ENCODE peak calls at places on chromosomes 1 and 21, in five cellular contexts. One of them, this sample, is unnamed.

GRCh38 chr1:84721152-84721551 is 30.9 kb upstream of the SSX2IP start:
- DNase-seq in iris pigment epithelial cell: peak
- DNase-seq in substantia nigra: no peak
- DNase-seq in small intestine: peak
- DNase-seq in AG08396: peak
- DNase-seq in this sample: peak

GRCh38 chr1:78408830-78409229 is 81.9 kb upstream of the PTGFR start:
- DNase-seq in iris pigment epithelial cell: peak
- DNase-seq in small intestine: no peak
- DNase-seq in substantia nigra: no peak
- DNase-seq in AG08396: peak
- DNase-seq in this sample: no peak

GRCh38 chr1:199226163-199226562 is 587.3 kb downstream of the PTPRC start:
- DNase-seq in AG08396: no peak
- DNase-seq in substantia nigra: no peak
- DNase-seq in iris pigment epithelial cell: peak
- DNase-seq in small intestine: no peak
- DNase-seq in this sample: peak

GRCh38 chr1:193774536-193775323 is 588.3 kb upstream of the B3GALT2 start:
- DNase-seq in iris pigment epithelial cell: no peak
- DNase-seq in AG08396: no peak
- DNase-seq in substantia nigra: no peak
- DNase-seq in small intestine: no peak
- DNase-seq in this sample: no peak

GRCh38 chr1:958823-959729 is at the start of gene NOC2L:
- DNase-seq in AG08396: peak
- DNase-seq in iris pigment epithelial cell: peak
- DNase-seq in substantia nigra: peak
- DNase-seq in small intestine: peak
- DNase-seq in this sample: peak

GRCh38 chr1:35448344-35448801 is 108.8 kb downstream of the KIAA0319L start:
- DNase-seq in iris pigment epithelial cell: peak
- DNase-seq in substantia nigra: no peak
- DNase-seq in small intestine: no peak
- DNase-seq in AG08396: peak
- DNase-seq in this sample: peak

GRCh38 chr1:12616709-12617373 is 1.2 kb downstream of the DHRS3 start:
- DNase-seq in iris pigment epithelial cell: peak
- DNase-seq in substantia nigra: no peak
- DNase-seq in small intestine: peak
- DNase-seq in AG08396: no peak
- DNase-seq in this sample: no peak

GRCh38 chr1:230242317-230242716 is 175.3 kb downstream of the GALNT2 start:
- DNase-seq in small intestine: no peak
- DNase-seq in iris pigment epithelial cell: peak
- DNase-seq in AG08396: no peak
- DNase-seq in substantia nigra: no peak
- DNase-seq in this sample: no peak

GRCh38 chr1:167057297-167057688 is 32.9 kb downstream of the GPA33 start:
- DNase-seq in small intestine: peak
- DNase-seq in substantia nigra: peak
- DNase-seq in iris pigment epithelial cell: peak
- DNase-seq in AG08396: peak
- DNase-seq in this sample: peak

GRCh38 chr1:209318302-209319056 is 265.0 kb upstream of the CAMK1G start:
- DNase-seq in iris pigment epithelial cell: peak
- DNase-seq in AG08396: no peak
- DNase-seq in substantia nigra: no peak
- DNase-seq in small intestine: no peak
- DNase-seq in this sample: no peak

GRCh38 chr1:16019580-16020277 is 1.9 kb upstream of the HSPB7 start:
- DNase-seq in AG08396: peak
- DNase-seq in substantia nigra: peak
- DNase-seq in iris pigment epithelial cell: no peak
- DNase-seq in small intestine: no peak
- DNase-seq in this sample: peak

GRCh38 chr1:9289724-9290493 is 2.8 kb upstream of the SPSB1 start:
- DNase-seq in small intestine: no peak
- DNase-seq in substantia nigra: no peak
- DNase-seq in iris pigment epithelial cell: peak
- DNase-seq in AG08396: peak
- DNase-seq in this sample: peak

GRCh38 chr1:228400237-228400651 is 6.4 kb downstream of the TRIM11 start:
- DNase-seq in AG08396: no peak
- DNase-seq in substantia nigra: no peak
- DNase-seq in small intestine: no peak
- DNase-seq in iris pigment epithelial cell: no peak
- DNase-seq in this sample: no peak

GRCh38 chr21:35142036-35142825 is 93.1 kb upstream of the RUNX1 start:
- DNase-seq in iris pigment epithelial cell: no peak
- DNase-seq in small intestine: no peak
- DNase-seq in AG08396: no peak
- DNase-seq in substantia nigra: no peak
- DNase-seq in this sample: no peak

GRCh38 chr1:105442901-105443300 is 1613.6 kb upstream of the PRMT6 start:
- DNase-seq in iris pigment epithelial cell: peak
- DNase-seq in AG08396: no peak
- DNase-seq in small intestine: no peak
- DNase-seq in substantia nigra: no peak
- DNase-seq in this sample: no peak

GRCh38 chr21:43331962-43332458 is 94.9 kb downstream of the SIK1 start:
- DNase-seq in iris pigment epithelial cell: peak
- DNase-seq in AG08396: peak
- DNase-seq in substantia nigra: peak
- DNase-seq in small intestine: no peak
- DNase-seq in this sample: no peak

GRCh38 chr1:234186037-234186688 is 187.1 kb upstream of the COA6 start:
- DNase-seq in small intestine: no peak
- DNase-seq in AG08396: no peak
- DNase-seq in substantia nigra: no peak
- DNase-seq in iris pigment epithelial cell: peak
- DNase-seq in this sample: peak